ENCODE peak calls at places on chromosomes 5 and 9, in seven cellular contexts. One of them, this sample, is unnamed.
A peak's percentile ranks its signal among the peaks of the same experiment; 100 is the strongest.

GRCh38 chr5:62514510-62515119 is 64.0 kb upstream of the LRRC70 start:
- DNase-seq in iris pigment epithelial cell: no peak
- DNase-seq in effector memory CD8-positive, alpha-beta T cell: no peak
- DNase-seq in GM19239: no peak
- DNase-seq in DMS53: no peak
- DNase-seq in NCI-H1092: no peak
- DNase-seq in germinal center: no peak
- DNase-seq in this sample: no peak

GRCh38 chr9:134632329-134632728 is 9.3 kb upstream of the COL5A1 start:
- DNase-seq in iris pigment epithelial cell: no peak
- DNase-seq in GM19239: no peak
- DNase-seq in DMS53: no peak
- DNase-seq in NCI-H1092: no peak
- DNase-seq in effector memory CD8-positive, alpha-beta T cell: no peak
- DNase-seq in germinal center: no peak
- DNase-seq in this sample: no peak

GRCh38 chr9:126777733-126778132 is 27.1 kb upstream of the ZBTB43 start:
- DNase-seq in DMS53: peak; percentile 60
- DNase-seq in iris pigment epithelial cell: no peak
- DNase-seq in GM19239: no peak
- DNase-seq in effector memory CD8-positive, alpha-beta T cell: no peak
- DNase-seq in germinal center: no peak
- DNase-seq in NCI-H1092: no peak
- DNase-seq in this sample: no peak

GRCh38 chr5:151155149-151155776 is 2.3 kb downstream of the ANXA6 start:
- DNase-seq in effector memory CD8-positive, alpha-beta T cell: peak; percentile 36
- DNase-seq in NCI-H1092: no peak
- DNase-seq in DMS53: no peak
- DNase-seq in iris pigment epithelial cell: peak; percentile 32
- DNase-seq in GM19239: no peak
- DNase-seq in germinal center: peak; percentile 47
- DNase-seq in this sample: no peak

GRCh38 chr9:87428659-87429058 is 69.0 kb upstream of the DAPK1 start:
- DNase-seq in effector memory CD8-positive, alpha-beta T cell: no peak
- DNase-seq in NCI-H1092: no peak
- DNase-seq in iris pigment epithelial cell: no peak
- DNase-seq in GM19239: no peak
- DNase-seq in DMS53: peak; percentile 41
- DNase-seq in germinal center: no peak
- DNase-seq in this sample: no peak

GRCh38 chr5:154603978-154604679 is 126.1 kb upstream of the HAND1 start:
- DNase-seq in iris pigment epithelial cell: peak; percentile 18
- DNase-seq in DMS53: peak; percentile 52
- DNase-seq in NCI-H1092: no peak
- DNase-seq in GM19239: no peak
- DNase-seq in effector memory CD8-positive, alpha-beta T cell: no peak
- DNase-seq in germinal center: no peak
- DNase-seq in this sample: no peak

GRCh38 chr9:98702835-98703385 is 5.8 kb downstream of the GABBR2 start:
- DNase-seq in GM19239: no peak
- DNase-seq in DMS53: no peak
- DNase-seq in germinal center: no peak
- DNase-seq in effector memory CD8-positive, alpha-beta T cell: no peak
- DNase-seq in iris pigment epithelial cell: no peak
- DNase-seq in NCI-H1092: no peak
- DNase-seq in this sample: no peak

GRCh38 chr5:17120209-17120608 is 97.2 kb upstream of the BASP1 start:
- DNase-seq in GM19239: no peak
- DNase-seq in DMS53: no peak
- DNase-seq in germinal center: no peak
- DNase-seq in iris pigment epithelial cell: no peak
- DNase-seq in effector memory CD8-positive, alpha-beta T cell: no peak
- DNase-seq in NCI-H1092: no peak
- DNase-seq in this sample: no peak

GRCh38 chr9:122580360-122580759 is 2.8 kb downstream of the OR1L8 start:
- DNase-seq in DMS53: no peak
- DNase-seq in GM19239: no peak
- DNase-seq in NCI-H1092: no peak
- DNase-seq in effector memory CD8-positive, alpha-beta T cell: no peak
- DNase-seq in germinal center: no peak
- DNase-seq in iris pigment epithelial cell: peak; percentile 77
- DNase-seq in this sample: no peak

GRCh38 chr9:100082786-100083185 is 16.0 kb downstream of the ERP44 start:
- DNase-seq in effector memory CD8-positive, alpha-beta T cell: no peak
- DNase-seq in iris pigment epithelial cell: peak; percentile 64
- DNase-seq in GM19239: no peak
- DNase-seq in DMS53: no peak
- DNase-seq in NCI-H1092: no peak
- DNase-seq in germinal center: no peak
- DNase-seq in this sample: no peak

This sample was measured in GM18507.